ENCODE peak calls at places on chromosomes 2 and 18, in six cellular contexts. One of them, this sample, is unnamed.

GRCh38 chr2:44715671-44716077 is 225.8 kb upstream of the SIX3 start:
- DNase-seq in H1: no peak
- DNase-seq in HCT116: peak; percentile 19
- DNase-seq in K562: no peak
- DNase-seq in GM12878: no peak
- DNase-seq in HepG2: peak; percentile 24
- DNase-seq in this sample: peak; percentile 61

GRCh38 chr2:232382331-232383225 is 4.0 kb downstream of the ALPP start:
- DNase-seq in H1: no peak
- DNase-seq in HCT116: no peak
- DNase-seq in K562: no peak
- DNase-seq in GM12878: no peak
- DNase-seq in HepG2: no peak
- DNase-seq in this sample: no peak

GRCh38 chr2:68772109-68772508 is 37.5 kb downstream of the ARHGAP25 start:
- DNase-seq in H1: no peak
- DNase-seq in HCT116: no peak
- DNase-seq in K562: no peak
- DNase-seq in GM12878: no peak
- DNase-seq in HepG2: no peak
- DNase-seq in this sample: no peak

GRCh38 chr2:69088471-69088870 is 75.5 kb downstream of the ANTXR1 start:
- DNase-seq in H1: no peak
- DNase-seq in HCT116: no peak
- DNase-seq in K562: no peak
- DNase-seq in GM12878: no peak
- DNase-seq in HepG2: no peak
- DNase-seq in this sample: no peak

GRCh38 chr2:174779361-174779928 is 15.2 kb upstream of the CHRNA1 start:
- DNase-seq in H1: no peak
- DNase-seq in HCT116: no peak
- DNase-seq in K562: no peak
- DNase-seq in GM12878: no peak
- DNase-seq in HepG2: no peak
- DNase-seq in this sample: no peak

GRCh38 chr18:8990276-8991031 is 112.0 kb upstream of the NDUFV2 start:
- DNase-seq in H1: no peak
- DNase-seq in HCT116: no peak
- DNase-seq in K562: no peak
- DNase-seq in GM12878: no peak
- DNase-seq in HepG2: no peak
- DNase-seq in this sample: no peak

GRCh38 chr2:238425979-238426567 is 654 bp upstream of the ASB1 start:
- DNase-seq in H1: no peak
- DNase-seq in HCT116: peak; percentile 28
- DNase-seq in K562: peak; percentile 80
- DNase-seq in GM12878: no peak
- DNase-seq in HepG2: peak; percentile 57
- DNase-seq in this sample: no peak

GRCh38 chr2:143375376-143375880 is 246.2 kb downstream of the ARHGAP15 start:
- DNase-seq in H1: no peak
- DNase-seq in HCT116: no peak
- DNase-seq in K562: no peak
- DNase-seq in GM12878: no peak
- DNase-seq in HepG2: no peak
- DNase-seq in this sample: no peak

GRCh38 chr18:75358928-75359327 is 68.6 kb downstream of the SMIM21 start:
- DNase-seq in H1: no peak
- DNase-seq in HCT116: no peak
- DNase-seq in K562: no peak
- DNase-seq in GM12878: no peak
- DNase-seq in HepG2: no peak
- DNase-seq in this sample: no peak

GRCh38 chr18:1511619-1512311 is 607.1 kb downstream of the ADCYAP1 start:
- DNase-seq in H1: no peak
- DNase-seq in HCT116: no peak
- DNase-seq in K562: peak; percentile 76
- DNase-seq in GM12878: no peak
- DNase-seq in HepG2: no peak
- DNase-seq in this sample: no peak

GRCh38 chr2:196012314-196012713 is 56.3 kb downstream of the DNAH7 start:
- DNase-seq in H1: no peak
- DNase-seq in HCT116: no peak
- DNase-seq in K562: no peak
- DNase-seq in GM12878: no peak
- DNase-seq in HepG2: no peak
- DNase-seq in this sample: no peak

GRCh38 chr2:39571197-39571731 is 94.5 kb upstream of the TMEM178A start:
- DNase-seq in H1: no peak
- DNase-seq in HCT116: no peak
- DNase-seq in K562: no peak
- DNase-seq in GM12878: no peak
- DNase-seq in HepG2: peak; percentile 41
- DNase-seq in this sample: no peak

GRCh38 chr2:190888449-190888848 is 7.8 kb downstream of the GLS start:
- DNase-seq in H1: no peak
- DNase-seq in HCT116: no peak
- DNase-seq in K562: no peak
- DNase-seq in GM12878: no peak
- DNase-seq in HepG2: no peak
- DNase-seq in this sample: no peak

DNA sequence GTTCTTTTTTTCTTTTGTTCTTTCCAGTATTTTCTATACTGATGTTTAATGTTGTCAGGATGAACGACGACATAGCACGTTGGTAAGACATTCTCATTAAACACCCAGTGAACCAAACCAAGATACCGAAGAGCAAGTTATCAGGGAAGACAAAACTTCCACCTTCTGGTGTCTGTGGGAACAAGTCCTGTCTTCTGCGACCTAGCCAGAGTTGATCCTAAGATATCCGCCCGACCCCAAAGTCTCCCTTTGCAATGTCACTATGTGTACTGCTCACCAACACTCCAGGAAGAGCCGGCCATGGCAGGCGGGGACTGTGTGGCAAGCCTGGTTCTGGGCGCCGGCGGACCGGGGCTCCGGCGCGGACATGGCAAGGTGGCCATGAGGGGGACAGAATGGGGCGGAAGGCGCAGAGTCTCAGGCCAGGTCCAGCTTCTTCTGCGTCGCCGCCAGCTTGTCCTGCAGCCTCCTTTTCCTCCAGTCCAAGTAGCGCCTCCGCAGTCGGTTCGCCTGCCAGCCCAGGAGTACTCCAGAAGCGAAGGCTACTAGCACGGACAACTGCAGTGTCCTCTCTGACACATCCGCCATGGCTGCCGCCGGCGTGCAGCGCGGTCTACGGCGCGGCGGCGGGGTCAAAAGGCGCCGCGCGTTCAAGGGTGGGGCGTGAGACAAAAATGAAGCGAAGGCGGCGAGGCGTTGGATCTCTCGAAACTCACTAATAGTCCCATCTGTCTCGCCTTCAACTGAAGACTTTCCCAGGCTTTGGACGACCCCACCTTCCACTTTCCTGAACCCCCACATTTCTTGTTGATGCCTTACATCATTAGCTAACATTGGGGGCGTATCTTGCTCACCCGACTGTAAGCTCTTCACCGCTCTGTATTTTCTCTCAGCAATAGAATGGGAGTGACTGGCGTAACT is at the start of gene MTLN:
- DNase-seq in H1: peak; percentile 80
- DNase-seq in HCT116: peak; percentile 58
- DNase-seq in K562: peak; percentile 86
- DNase-seq in GM12878: peak; percentile 28
- DNase-seq in HepG2: peak; percentile 37
- DNase-seq in this sample: peak; percentile 23
- TF ChIP-seq ZNF274 in H1: no peak
- TF ChIP-seq ZNF274 in HCT116: no peak
- TF ChIP-seq ZNF274 in K562: no peak
- TF ChIP-seq ZNF274 in GM12878: no peak
- TF ChIP-seq ZNF274 in HepG2: peak; percentile 92
- TF ChIP-seq ZNF274 in this sample: no peak

DNA sequence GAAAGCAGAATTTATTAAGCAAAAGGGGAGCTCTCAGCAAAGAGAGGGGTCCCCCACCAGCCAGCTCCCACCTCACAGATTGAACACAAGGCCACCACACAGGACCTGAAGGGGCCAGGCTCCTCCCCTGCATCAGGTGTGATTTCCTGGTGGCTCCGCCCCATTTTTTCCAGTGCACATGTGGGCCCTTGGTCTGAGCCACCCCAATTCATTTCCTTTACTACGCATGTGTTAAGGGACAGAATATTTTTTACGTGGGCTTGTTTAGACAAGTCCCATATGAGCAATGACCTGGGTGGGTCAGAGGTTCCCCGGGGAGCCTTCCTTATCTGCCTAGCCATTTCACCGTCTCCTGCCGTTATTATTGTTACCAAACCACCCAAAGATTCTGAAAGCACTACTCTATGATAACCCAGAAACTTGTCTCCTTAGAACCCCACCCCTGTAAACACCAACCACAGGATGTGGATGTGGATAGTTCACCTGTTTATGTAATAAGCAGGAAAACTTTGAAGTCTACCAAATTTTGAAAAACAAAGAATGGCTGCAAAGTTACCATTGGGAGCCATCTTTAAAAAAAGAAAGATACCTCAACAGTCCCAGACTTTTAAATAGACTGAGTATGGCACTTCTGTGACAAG is 191.7 kb downstream of the CD226 start:
- DNase-seq in H1: no peak
- DNase-seq in HCT116: no peak
- DNase-seq in K562: no peak
- DNase-seq in GM12878: no peak
- DNase-seq in HepG2: no peak
- DNase-seq in this sample: no peak
- TF ChIP-seq ZNF274 in H1: no peak
- TF ChIP-seq ZNF274 in HCT116: no peak
- TF ChIP-seq ZNF274 in K562: no peak
- TF ChIP-seq ZNF274 in GM12878: no peak
- TF ChIP-seq ZNF274 in HepG2: no peak
- TF ChIP-seq ZNF274 in this sample: no peak

DNA sequence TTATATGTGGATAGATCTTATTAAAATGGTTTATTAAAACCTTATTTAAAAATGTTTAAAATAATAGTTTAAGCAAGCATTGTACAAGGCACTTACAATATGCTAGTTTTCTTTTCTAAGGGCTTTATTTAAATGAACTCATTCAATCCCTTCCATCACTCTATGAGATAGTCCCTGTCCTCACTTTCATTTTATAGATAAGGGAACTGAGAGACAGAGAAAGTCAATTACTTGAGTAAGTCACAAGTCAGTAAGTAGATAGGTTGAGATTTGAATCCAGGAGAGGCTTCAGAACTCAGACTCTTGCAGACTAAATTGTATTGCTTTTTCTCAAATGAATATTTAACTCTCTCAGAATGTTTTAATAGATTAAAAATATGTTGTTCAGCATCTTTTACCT is 95.2 kb downstream of the KLHL14 start:
- DNase-seq in H1: no peak
- DNase-seq in HCT116: no peak
- DNase-seq in K562: no peak
- DNase-seq in GM12878: no peak
- DNase-seq in HepG2: no peak
- DNase-seq in this sample: no peak
- TF ChIP-seq ZNF274 in H1: no peak
- TF ChIP-seq ZNF274 in HCT116: no peak
- TF ChIP-seq ZNF274 in K562: no peak
- TF ChIP-seq ZNF274 in GM12878: no peak
- TF ChIP-seq ZNF274 in HepG2: no peak
- TF ChIP-seq ZNF274 in this sample: no peak

GRCh38 chr18:45403341-45404049 is 211.8 kb upstream of the SLC14A2 start:
- DNase-seq in H1: no peak
- DNase-seq in HCT116: no peak
- DNase-seq in K562: no peak
- DNase-seq in GM12878: no peak
- DNase-seq in HepG2: no peak
- DNase-seq in this sample: no peak
- TF ChIP-seq ZNF274 in H1: no peak
- TF ChIP-seq ZNF274 in HCT116: no peak
- TF ChIP-seq ZNF274 in K562: no peak
- TF ChIP-seq ZNF274 in GM12878: no peak
- TF ChIP-seq ZNF274 in HepG2: no peak
- TF ChIP-seq ZNF274 in this sample: no peak

GRCh38 chr2:171185941-171186340 is 25.2 kb upstream of the TLK1 start:
- DNase-seq in H1: no peak
- DNase-seq in HCT116: no peak
- DNase-seq in K562: no peak
- DNase-seq in GM12878: no peak
- DNase-seq in HepG2: no peak
- DNase-seq in this sample: no peak
- TF ChIP-seq ZNF274 in H1: no peak
- TF ChIP-seq ZNF274 in HCT116: no peak
- TF ChIP-seq ZNF274 in K562: no peak
- TF ChIP-seq ZNF274 in GM12878: no peak
- TF ChIP-seq ZNF274 in HepG2: no peak
- TF ChIP-seq ZNF274 in this sample: no peak

GRCh38 chr2:6410265-6410664 is 455.4 kb downstream of the CMPK2 start:
- DNase-seq in H1: no peak
- DNase-seq in HCT116: no peak
- DNase-seq in K562: no peak
- DNase-seq in GM12878: no peak
- DNase-seq in HepG2: no peak
- DNase-seq in this sample: no peak
- TF ChIP-seq ZNF274 in H1: no peak
- TF ChIP-seq ZNF274 in HCT116: no peak
- TF ChIP-seq ZNF274 in K562: no peak
- TF ChIP-seq ZNF274 in GM12878: no peak
- TF ChIP-seq ZNF274 in HepG2: no peak
- TF ChIP-seq ZNF274 in this sample: no peak

DNA sequence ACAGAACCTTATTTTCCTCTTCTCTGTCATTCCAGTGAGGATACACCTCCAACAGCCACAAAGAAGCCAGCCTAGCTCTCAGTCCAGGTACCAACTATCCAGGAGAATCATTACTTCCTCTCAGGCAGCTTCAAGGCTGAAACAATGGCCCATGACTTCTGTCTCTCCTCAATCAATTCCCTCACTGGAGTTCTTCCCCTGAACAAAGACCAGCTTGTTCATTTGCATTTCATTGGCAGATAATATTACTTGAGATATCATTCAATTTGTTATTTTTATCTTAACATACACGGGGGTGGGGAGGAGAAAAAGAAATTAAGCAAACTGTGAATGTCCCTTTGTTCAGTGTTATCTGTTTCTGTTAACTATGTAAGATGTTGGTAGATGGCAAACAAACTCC is 44.0 kb downstream of the CCDC141 start:
- DNase-seq in H1: no peak
- DNase-seq in HCT116: no peak
- DNase-seq in K562: no peak
- DNase-seq in GM12878: no peak
- DNase-seq in HepG2: no peak
- DNase-seq in this sample: no peak
- TF ChIP-seq ZNF274 in H1: no peak
- TF ChIP-seq ZNF274 in HCT116: no peak
- TF ChIP-seq ZNF274 in K562: no peak
- TF ChIP-seq ZNF274 in GM12878: no peak
- TF ChIP-seq ZNF274 in HepG2: no peak
- TF ChIP-seq ZNF274 in this sample: no peak

This sample was measured in NT2/D1.